ENCODE peak calls at places on chromosome 21, in six cellular contexts. Q, C, V, P, R and Y are unnamed samples.
A peak's percentile ranks its signal among the peaks of the same experiment; 100 is the strongest.

GRCh38 chr21:42067531-42068255 is 3.4 kb upstream of the UMODL1 start:
- DNase-seq in P (no peak), R (no peak), Q (no peak), C (no peak), V (no peak), Y (no peak)

GRCh38 chr21:42705346-42705745 is 51.9 kb downstream of the PDE9A start:
- DNase-seq in R (no peak), C (no peak), Q (no peak), P (no peak), V (no peak), Y (no peak)

GRCh38 chr21:35414511-35415139 is 365.5 kb upstream of the RUNX1 start:
- DNase-seq in R (no peak), C (no peak), P (no peak), V (no peak), Q (no peak), Y (no peak)

GRCh38 chr21:40671721-40672120 is 175.2 kb downstream of the DSCAM start:
- DNase-seq in Q (no peak), R (no peak), V (no peak), P (no peak), C (no peak), Y (no peak)

GRCh38 chr21:42461881-42462877 is 33.8 kb downstream of the RSPH1 start:
- DNase-seq in V (no peak), C (no peak), Q (no peak), P (no peak), R (no peak), Y (no peak)

GRCh38 chr21:42413500-42413899 is 9.8 kb downstream of the UBASH3A start:
- DNase-seq in P (no peak), V (no peak), C (no peak), R (no peak), Q (no peak), Y (no peak)

GRCh38 chr21:33567914-33568313 is 20.6 kb downstream of the DONSON start:
- DNase-seq in V (no peak), C (no peak), P (no peak), Q (no peak), R (no peak), Y (no peak)

GRCh38 chr21:33330726-33331125 is 6.0 kb downstream of the IFNAR1 start:
- DNase-seq in V (no peak), P (no peak), R (no peak), Q (no peak), C (no peak), Y (no peak)

GRCh38 chr21:29821230-29821629 is 118.6 kb downstream of the GRIK1 start:
- DNase-seq in P (no peak), Q (no peak), C (no peak), V (no peak), R (no peak), Y (no peak)

GRCh38 chr21:26753822-26754221 is 91.4 kb downstream of the ADAMTS1 start:
- DNase-seq in P (no peak), C (no peak), R (no peak), Q (no peak), V (no peak), Y (no peak)

GRCh38 chr21:15558884-15559283 is 170.9 kb upstream of the USP25 start:
- DNase-seq in P (no peak), Q (no peak), V (no peak), C (no peak), R (no peak), Y (no peak)

GRCh38 chr21:24375201-24375600 is 1232.1 kb downstream of the MRPL39 start:
- DNase-seq in V (no peak), Q (peak; percentile 56), R (no peak), C (no peak), P (no peak), Y (no peak)

GRCh38 chr21:33061233-33061632 is 8.7 kb upstream of the OLIG1 start:
- DNase-seq in R (no peak), Q (no peak), V (no peak), C (no peak), P (no peak), Y (no peak)

GRCh38 chr21:32007461-32007860 is 134.6 kb downstream of the HUNK start:
- DNase-seq in V (no peak), P (no peak), Q (no peak), C (no peak), R (no peak), Y (no peak)

GRCh38 chr21:15514073-15514946 is 215.5 kb upstream of the USP25 start:
- DNase-seq in V (peak; percentile 94), R (no peak), C (peak; percentile 26), P (peak; percentile 45), Q (no peak), Y (peak; percentile 10)

GRCh38 chr21:46599251-46599572 is 5.7 kb downstream of the S100B start:
- DNase-seq in V (peak; percentile 94), R (peak; percentile 47), P (no peak), C (no peak), Q (no peak), Y (no peak)

GRCh38 chr21:15729674-15730483 is at the start of gene USP25:
- DNase-seq in Q (peak; percentile 88), R (peak; percentile 97), V (peak; percentile 68), C (peak; percentile 80), P (peak; percentile 19), Y (peak; percentile 74)

GRCh38 chr21:46538851-46539666 is 65.8 kb downstream of the S100B start:
- DNase-seq in R (no peak), Q (peak; percentile 37), P (no peak), C (no peak), V (no peak), Y (no peak)

GRCh38 chr21:29082416-29082815 is 9.0 kb upstream of the CCT8 start:
- DNase-seq in V (no peak), P (no peak), R (no peak), C (no peak), Q (no peak), Y (no peak)

GRCh38 chr21:43910460-43910859 is 45.4 kb downstream of the AGPAT3 start:
- DNase-seq in R (no peak), C (no peak), Q (no peak), V (no peak), P (no peak), Y (no peak)

GRCh38 chr21:43911935-43912487 is 47.0 kb downstream of the AGPAT3 start:
- DNase-seq in P (no peak), V (no peak), Q (no peak), R (no peak), C (no peak), Y (no peak)

GRCh38 chr21:43913928-43914327 is 48.9 kb downstream of the AGPAT3 start:
- DNase-seq in C (no peak), Q (no peak), P (no peak), V (no peak), R (peak; percentile 43), Y (no peak)

GRCh38 chr21:43911015-43911934 is 46.3 kb downstream of the AGPAT3 start:
- DNase-seq in V (peak; percentile 68), R (no peak), Q (no peak), P (no peak), C (no peak), Y (no peak)

DNA sequence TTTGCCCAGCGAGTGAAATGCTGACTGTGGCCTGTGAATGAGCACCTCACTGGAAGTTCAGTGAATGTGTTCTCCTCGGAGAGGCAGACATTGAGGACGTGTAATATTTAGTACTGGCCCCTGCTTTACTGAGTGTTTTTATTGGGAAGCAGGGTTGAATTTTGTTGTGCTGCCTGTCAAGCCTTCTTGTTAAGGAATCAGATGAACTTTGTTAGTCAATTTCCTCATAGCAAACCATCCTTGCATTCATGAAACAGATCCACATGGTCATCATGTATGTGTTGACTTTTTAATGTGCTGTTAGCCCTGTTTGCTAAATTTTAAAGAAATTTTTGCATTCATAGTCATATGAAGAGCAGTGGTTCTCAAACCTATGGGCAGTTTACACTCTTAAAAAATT is 47.9 kb downstream of the AGPAT3 start:
- DNase-seq in P (no peak), Q (no peak), V (no peak), R (no peak), C (no peak), Y (no peak)
- TF ChIP-seq TAF1 in P (no peak), Q (no peak), V (no peak), R (no peak), C (no peak), Y (no peak)

DNA sequence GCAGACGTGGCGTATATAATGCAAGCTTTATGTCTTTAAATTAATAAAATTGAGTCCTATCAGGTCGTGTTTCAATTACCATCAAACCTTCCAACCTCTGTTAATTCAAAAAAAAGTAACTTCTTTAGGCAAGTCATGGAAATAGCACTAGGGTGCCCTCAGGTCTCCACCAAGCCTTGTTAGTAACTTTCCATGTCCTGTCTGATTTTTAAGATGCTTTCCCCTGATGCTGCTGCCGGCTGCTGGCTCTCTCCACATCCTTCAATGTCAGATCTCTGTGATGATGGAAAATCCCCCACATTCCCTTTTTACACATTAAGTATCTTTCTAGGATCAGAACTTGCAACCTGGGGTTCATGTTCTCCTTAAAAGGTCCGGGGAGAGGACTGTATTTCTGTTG is 3.0 kb downstream of the ERG start:
- DNase-seq in V (no peak), C (no peak), P (no peak), Q (no peak), R (no peak), Y (no peak)
- TF ChIP-seq POLR2A in V (no peak), C (no peak), P (no peak), Q (no peak), R (no peak), Y (no peak)

DNA sequence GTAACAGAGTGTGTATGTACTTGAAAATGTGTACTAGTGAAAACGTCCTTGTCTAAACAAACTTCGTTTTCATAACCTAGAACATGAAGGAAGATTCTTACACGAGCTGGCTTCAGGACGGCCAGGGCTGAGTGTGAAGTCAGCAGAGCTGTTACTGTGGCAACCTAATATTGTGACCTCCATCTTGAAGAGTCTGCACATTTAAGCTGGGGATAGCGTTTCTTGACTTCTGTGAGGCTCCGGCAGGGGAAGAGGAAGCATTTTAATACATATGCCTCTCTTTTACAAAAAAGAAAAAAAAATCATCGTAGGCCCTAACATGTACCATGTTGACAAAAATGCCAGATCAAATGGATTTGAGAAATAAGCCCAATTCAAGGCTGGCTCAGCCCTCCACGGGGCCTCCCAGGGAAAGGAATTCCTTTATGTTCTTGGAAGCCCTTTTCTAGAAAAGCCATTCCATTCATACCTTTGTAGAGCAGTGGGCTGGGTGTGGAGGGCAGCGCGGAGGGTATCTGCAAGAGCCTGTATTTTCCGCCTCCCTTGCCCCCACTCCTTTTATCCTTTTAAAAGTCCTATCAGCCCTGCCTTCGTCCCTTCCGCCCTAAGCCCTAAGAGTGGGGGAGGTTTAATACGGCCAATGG is 51.1 kb downstream of the SIM2 start:
- DNase-seq in Q (peak; percentile 66), P (no peak), C (no peak), R (no peak), V (no peak), Y (no peak)
- TF ChIP-seq TAF1 in Q (peak; percentile 64), P (no peak), C (no peak), R (no peak), V (no peak), Y (no peak)

DNA sequence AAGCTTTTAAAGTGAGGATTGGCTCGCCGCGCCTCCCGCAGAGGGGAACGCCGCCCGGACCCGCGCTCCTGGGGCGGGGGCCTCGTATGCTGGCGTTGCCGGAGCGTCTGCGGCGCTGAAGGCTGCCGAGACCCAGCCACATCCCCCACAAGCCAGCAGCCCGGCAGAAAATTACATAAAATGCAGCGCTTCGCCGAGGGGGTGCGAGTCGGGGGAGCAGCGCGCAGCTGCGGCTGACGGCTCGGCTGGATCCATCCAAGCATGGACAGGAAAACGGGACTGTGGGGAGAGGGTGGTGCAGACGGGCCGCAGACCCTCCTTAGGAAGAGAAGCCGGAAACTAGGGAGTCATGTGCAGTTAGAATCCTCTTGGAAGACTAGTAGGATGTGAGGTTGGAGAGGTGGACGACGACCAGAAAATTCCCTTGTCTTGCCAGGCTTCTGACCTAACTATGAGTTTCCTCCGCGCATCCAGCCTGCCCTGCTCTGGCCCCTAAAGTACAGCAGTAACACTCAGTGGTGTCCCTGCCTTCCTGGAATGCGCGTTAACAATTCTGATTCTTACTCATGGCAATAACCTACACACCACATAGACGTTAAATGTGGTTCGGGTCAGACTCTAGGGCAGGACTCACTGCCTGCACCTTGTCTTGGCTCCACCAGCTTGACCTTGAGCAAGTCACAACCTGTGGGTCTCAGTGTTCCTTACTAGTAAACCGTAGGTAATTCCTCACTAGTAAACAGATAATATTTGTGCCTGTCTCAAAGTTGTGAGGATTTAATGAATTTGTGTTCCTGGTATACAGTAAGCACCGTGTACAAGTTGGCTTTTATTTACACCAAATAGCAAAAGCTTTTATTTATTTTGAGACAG is 959 bp upstream of the BRWD1 start:
- DNase-seq in V (peak; percentile 31), R (no peak), C (peak; percentile 23), P (no peak), Q (no peak), Y (no peak)
- TF ChIP-seq POLR2A in V (no peak), R (peak; percentile 24), C (peak; percentile 76), P (no peak), Q (peak; percentile 78), Y (peak; percentile 41)